ENCODE peak calls at places on chromosomes 11 and 22, in six cellular contexts. W is CD8-positive, alpha-beta T cell; L is fibroblast of lung; F is astrocyte of the cerebellum; Z is neural progenitor cell; C is PC-3. H is an unnamed sample.

GRCh38 chr11:94586546-94586945 is 19.4 kb downstream of the PIWIL4 start:
- DNase-seq in W (no peak), L (no peak), F (no peak), Z (no peak), C (no peak), H (no peak)

GRCh38 chr11:60842688-60843605 is 1.0 kb downstream of the CCDC86 start:
- DNase-seq in W (no peak), L (no peak), F (no peak), Z (no peak), C (peak; percentile 37), H (no peak)

GRCh38 chr11:6320411-6321207 is at the start of gene CAVIN3:
- DNase-seq in W (no peak), L (peak; percentile 86), F (peak; percentile 34), Z (peak; percentile 73), C (peak; percentile 15), H (peak; percentile 25)

GRCh38 chr22:29831186-29831921 is 6.7 kb downstream of the ASCC2 start:
- DNase-seq in W (no peak), L (no peak), F (no peak), Z (no peak), C (no peak), H (no peak)

GRCh38 chr11:11076879-11077278 is 219.0 kb upstream of the ZBED5 start:
- DNase-seq in W (no peak), L (no peak), F (no peak), Z (no peak), C (no peak), H (no peak)

GRCh38 chr11:66858186-66858938 is 1.5 kb downstream of the LRFN4 start:
- DNase-seq in W (no peak), L (no peak), F (no peak), Z (no peak), C (no peak), H (no peak)

GRCh38 chr11:125268611-125269010 is 104.1 kb downstream of the PKNOX2 start:
- DNase-seq in W (no peak), L (peak; percentile 73), F (no peak), Z (no peak), C (no peak), H (no peak)

GRCh38 chr11:3631331-3631730 is 10.5 kb downstream of the ART5 start:
- DNase-seq in W (no peak), L (no peak), F (no peak), Z (no peak), C (no peak), H (no peak)

GRCh38 chr11:74284466-74284865 is 27.0 kb downstream of the P4HA3 start:
- DNase-seq in W (no peak), L (no peak), F (no peak), Z (no peak), C (no peak), H (no peak)

GRCh38 chr11:134224710-134225662 is 515 bp downstream of the VPS26B start:
- DNase-seq in W (peak; percentile 65), L (peak; percentile 32), F (no peak), Z (peak; percentile 80), C (peak; percentile 51), H (peak; percentile 38)

GRCh38 chr22:46195487-46196165 is 45.3 kb downstream of the PPARA start:
- DNase-seq in W (no peak), L (no peak), F (no peak), Z (no peak), C (no peak), H (no peak)

GRCh38 chr22:21966643-21967516 is 14.2 kb upstream of the PPM1F start:
- DNase-seq in W (no peak), L (no peak), F (no peak), Z (no peak), C (no peak), H (no peak)

GRCh38 chr11:64810891-64811272 is 531 bp upstream of the MEN1 start:
- DNase-seq in W (peak; percentile 75), L (no peak), F (no peak), Z (peak; percentile 57), C (no peak), H (no peak)

GRCh38 chr22:18056802-18057474 is 20.9 kb upstream of the PEX26 start:
- DNase-seq in W (no peak), L (no peak), F (no peak), Z (no peak), C (no peak), H (no peak)

GRCh38 chr11:8011981-8012444 is 24.9 kb downstream of the EIF3F start:
- DNase-seq in W (no peak), L (peak; percentile 96), F (peak; percentile 67), Z (no peak), C (peak; percentile 48), H (no peak)

GRCh38 chr11:128948583-128948982 is 5.9 kb upstream of the TP53AIP1 start:
- DNase-seq in W (no peak), L (no peak), F (no peak), Z (peak; percentile 52), C (peak; percentile 16), H (no peak)
- TF ChIP-seq CTCF in W (no peak), L (peak; percentile 3), F (peak; percentile 16), Z (peak; percentile 51), C (peak; percentile 37), H (no peak)

GRCh38 chr11:126475627-126475991 is 120.1 kb downstream of the ST3GAL4 start:
- DNase-seq in W (no peak), L (no peak), F (no peak), Z (no peak), C (no peak), H (no peak)
- TF ChIP-seq CTCF in W (no peak), L (no peak), F (no peak), Z (no peak), C (no peak), H (no peak)

DNA sequence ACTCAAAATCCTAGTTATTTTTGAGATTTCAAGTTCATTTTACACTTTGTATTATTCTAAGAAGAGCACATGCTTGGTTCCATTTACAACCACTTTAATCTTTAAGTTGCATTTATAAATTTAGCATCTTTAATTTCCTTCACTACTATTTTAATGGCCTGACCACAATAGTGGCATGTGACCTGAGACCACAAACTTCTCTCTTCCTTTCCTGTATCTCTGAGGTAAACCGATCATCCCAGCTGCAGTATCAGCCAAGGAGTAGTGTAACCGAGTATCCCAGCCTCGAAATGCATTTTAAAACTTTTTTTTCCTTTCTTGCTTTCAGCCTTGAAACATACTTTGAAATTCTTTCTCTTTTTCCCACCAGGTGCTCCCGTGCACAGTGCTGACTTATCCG is 28.7 kb upstream of the CBX6 start:
- DNase-seq in W (no peak), L (no peak), F (no peak), Z (no peak), C (no peak), H (no peak)
- TF ChIP-seq CTCF in W (no peak), L (no peak), F (no peak), Z (no peak), C (no peak), H (no peak)

GRCh38 chr22:50245214-50246072 is 620 bp upstream of the TUBGCP6 start:
- DNase-seq in W (no peak), L (no peak), F (no peak), Z (no peak), C (no peak), H (no peak)

GRCh38 chr22:50243704-50244419 is 961 bp downstream of the TUBGCP6 start:
- DNase-seq in W (no peak), L (no peak), F (no peak), Z (no peak), C (no peak), H (no peak)

GRCh38 chr22:50242406-50242949 is 2.3 kb downstream of the TUBGCP6 start:
- DNase-seq in W (no peak), L (no peak), F (no peak), Z (no peak), C (peak; percentile 18), H (no peak)

GRCh38 chr22:50246242-50247175 is 1.7 kb upstream of the TUBGCP6 start:
- DNase-seq in W (no peak), L (no peak), F (no peak), Z (no peak), C (peak; percentile 23), H (no peak)

GRCh38 chr22:50244420-50245213 is at the start of gene TUBGCP6:
- DNase-seq in W (peak; percentile 89), L (peak; percentile 94), F (peak; percentile 76), Z (peak; percentile 97), C (peak; percentile 87), H (peak; percentile 91)
- TF ChIP-seq CTCF in W (peak; percentile 27), L (no peak), F (peak; percentile 24), Z (peak; percentile 48), C (no peak), H (no peak)

DNA sequence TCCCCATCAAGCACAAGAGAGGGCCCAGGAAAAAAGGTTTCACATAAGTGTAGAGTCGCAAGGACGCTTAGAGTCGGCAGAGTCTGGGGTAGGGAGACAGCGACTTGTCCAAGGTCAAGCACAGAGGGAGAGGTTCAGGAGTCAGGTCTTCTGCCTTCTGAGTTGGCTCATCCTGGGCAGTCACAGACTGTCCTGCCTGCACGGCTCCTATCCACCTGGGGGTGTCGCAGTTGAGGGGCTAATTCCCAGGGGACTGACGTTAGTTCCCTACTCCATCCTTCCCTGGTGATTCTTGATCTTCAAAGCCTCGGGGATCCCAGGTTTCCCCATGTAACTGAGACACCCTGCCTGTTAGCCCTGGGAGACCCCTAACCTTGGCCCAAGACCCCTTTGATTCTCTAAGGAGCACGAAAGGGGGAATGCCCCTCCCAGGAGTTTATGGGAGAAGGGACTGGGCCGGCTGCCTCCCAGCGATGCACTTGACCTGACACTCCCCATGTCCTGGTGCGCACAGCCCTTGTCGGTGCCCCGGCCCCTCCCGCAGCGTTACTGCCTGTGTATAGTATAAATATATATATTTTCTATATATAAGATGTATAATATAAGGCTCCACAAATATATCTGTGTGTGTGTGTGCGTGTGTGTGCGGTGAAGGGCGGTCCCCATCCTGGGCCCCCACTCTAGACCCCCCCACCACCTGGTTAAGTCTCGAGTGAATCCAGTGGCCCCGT is 14.7 kb upstream of the TAB1 start:
- DNase-seq in W (no peak), L (no peak), F (no peak), Z (peak; percentile 71), C (peak; percentile 23), H (no peak)
- TF ChIP-seq CTCF in W (no peak), L (peak; percentile 21), F (peak; percentile 45), Z (peak; percentile 58), C (peak; percentile 44), H (no peak)

DNA sequence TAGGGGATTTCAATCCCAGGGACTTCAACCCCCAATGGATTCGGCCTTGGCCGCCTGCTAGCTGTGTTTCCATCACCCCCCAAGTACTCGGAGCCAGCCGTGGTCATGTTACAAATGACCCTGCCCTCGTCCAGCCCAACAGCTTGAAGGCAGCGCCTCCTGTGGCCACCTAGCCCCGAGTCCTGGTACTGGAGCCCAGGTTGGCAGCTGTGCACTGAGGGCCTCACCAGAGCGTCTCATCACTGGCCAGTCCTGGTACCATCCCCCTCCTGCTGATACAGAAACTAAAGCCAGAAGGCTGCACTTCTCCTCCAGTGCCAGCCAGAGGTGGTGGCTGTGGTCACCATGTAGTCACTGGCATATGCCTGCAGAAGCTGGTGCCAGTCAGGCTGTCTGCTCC is 44.9 kb upstream of the FADD start:
- DNase-seq in W (no peak), L (peak; percentile 19), F (no peak), Z (peak; percentile 83), C (peak; percentile 30), H (no peak)
- TF ChIP-seq CTCF in W (no peak), L (peak; percentile 24), F (peak; percentile 52), Z (peak; percentile 69), C (peak; percentile 60), H (no peak)